ENCODE peak calls at places on chromosomes 12 and 14, in five cellular contexts. E is GM23338, X is AG04450, B is DND-41, F is cardiac muscle cell. D is an unnamed sample. For H3K27me3, the result is how much of the 10 kb centered on the place peaks cover.

GRCh38 chr14:47040490-47040889 is 388.9 kb upstream of the RPL10L start:
- DNase-seq in E (peak), X (no peak), B (no peak), F (no peak), D (no peak)

GRCh38 chr12:7304456-7304855 is 584 bp downstream of the ACSM4 start:
- DNase-seq in E (no peak), X (no peak), B (no peak), F (peak), D (no peak)

GRCh38 chr12:105951732-105952131 is 187.0 kb downstream of the NUAK1 start:
- DNase-seq in E (no peak), X (no peak), B (no peak), F (no peak), D (no peak)

GRCh38 chr14:78519863-78520262 is 349.7 kb downstream of the NRXN3 start:
- DNase-seq in E (peak), X (no peak), B (peak), F (peak), D (no peak)

GRCh38 chr14:35963209-35963608 is 137.1 kb downstream of the BRMS1L start:
- DNase-seq in E (peak), X (no peak), B (no peak), F (no peak), D (no peak)

GRCh38 chr12:103969391-103969790 is 3.7 kb downstream of the TDG start:
- DNase-seq in E (no peak), X (no peak), B (no peak), F (no peak), D (no peak)

GRCh38 chr12:8692573-8692972 is 5.2 kb upstream of the RIMKLB start:
- DNase-seq in E (peak), X (no peak), B (peak), F (peak), D (no peak)

GRCh38 chr14:36660736-36661505 is 739 bp upstream of the PAX9 start:
- DNase-seq in E (peak), X (no peak), B (no peak), F (no peak), D (no peak)

GRCh38 chr12:30914986-30915591 is 11.5 kb upstream of the TSPAN11 start:
- DNase-seq in E (no peak), X (no peak), B (no peak), F (no peak), D (no peak)

GRCh38 chr12:46124132-46124847 is 133.9 kb upstream of the SCAF11 start:
- DNase-seq in E (no peak), X (no peak), B (no peak), F (no peak), D (no peak)

GRCh38 chr12:39240144-39240486 is 202.8 kb downstream of the KIF21A start:
- DNase-seq in E (no peak), X (no peak), B (no peak), F (no peak), D (no peak)

GRCh38 chr14:98711453-98711852 is 560.5 kb downstream of the BCL11B start:
- DNase-seq in E (no peak), X (no peak), B (peak), F (no peak), D (no peak)

GRCh38 chr14:34078117-34078743 is 127.4 kb upstream of the EGLN3 start:
- DNase-seq in E (no peak), X (no peak), B (no peak), F (no peak), D (no peak)

GRCh38 chr12:108616941-108617858 is 16.5 kb downstream of the SELPLG start:
- DNase-seq in E (no peak), X (no peak), B (peak), F (no peak), D (peak)

GRCh38 chr14:87049886-87050820 is 942.8 kb downstream of the GALC start:
- DNase-seq in E (peak), X (peak), B (peak), F (peak), D (no peak)

GRCh38 chr12:121719926-121720414 is 7.4 kb downstream of the TMEM120B start:
- DNase-seq in E (no peak), X (peak), B (no peak), F (peak), D (no peak)

GRCh38 chr14:102554835-102555819 is 37.3 kb upstream of the RCOR1 start:
- DNase-seq in E (peak), X (no peak), B (peak), F (peak), D (peak)

GRCh38 chr12:30484658-30485057 is 211.0 kb downstream of the IPO8 start:
- DNase-seq in E (no peak), X (no peak), B (no peak), F (no peak), D (no peak)

GRCh38 chr12:39348523-39348922 is 94.4 kb downstream of the KIF21A start:
- DNase-seq in E (no peak), X (no peak), B (no peak), F (no peak), D (no peak)

GRCh38 chr14:102279688-102280348 is 25.1 kb downstream of the MOK start:
- DNase-seq in E (peak), X (peak), B (no peak), F (peak), D (no peak)

GRCh38 chr14:81390706-81391105 is 9.4 kb downstream of the STON2 start:
- DNase-seq in E (no peak), X (no peak), B (no peak), F (peak), D (no peak)

GRCh38 chr14:100738269-100738691 is 11.6 kb downstream of the DLK1 start:
- DNase-seq in E (no peak), X (no peak), B (no peak), F (no peak), D (no peak)

GRCh38 chr12:42468341-42468821 is 121.2 kb downstream of the PRICKLE1 start:
- DNase-seq in E (no peak), X (no peak), B (no peak), F (peak), D (no peak)

GRCh38 chr12:68189766-68190700 is 30.5 kb upstream of the IFNG start:
- DNase-seq in E (no peak), X (no peak), B (peak), F (peak), D (peak)

GRCh38 chr12:42222724-42223123 is 15.3 kb downstream of the YAF2 start:
- DNase-seq in E (no peak), X (no peak), B (no peak), F (no peak), D (no peak)

GRCh38 chr14:89164168-89165074 is 252.6 kb downstream of the FOXN3 start:
- DNase-seq in E (no peak), X (no peak), B (no peak), F (no peak), D (no peak)

GRCh38 chr14:52175982-52176502 is 91.5 kb upstream of the PTGDR start:
- DNase-seq in E (no peak), X (no peak), B (peak), F (no peak), D (peak)

GRCh38 chr14:92652413-92653151 is 95.8 kb downstream of the LGMN start:
- DNase-seq in E (no peak), X (no peak), B (no peak), F (no peak), D (no peak)

GRCh38 chr12:128976120-128976519 is 122.8 kb downstream of the GLT1D1 start:
- DNase-seq in E (peak), X (no peak), B (peak), F (no peak), D (peak)

GRCh38 chr12:127162902-127163301 is 1104.1 kb upstream of the TMEM132C start:
- DNase-seq in E (no peak), X (no peak), B (no peak), F (peak), D (peak)

GRCh38 chr14:55053018-55053417 is 1.6 kb downstream of the MAPK1IP1L start:
- DNase-seq in E (no peak), X (no peak), B (no peak), F (no peak), D (no peak)

GRCh38 chr14:55052259-55052930 is 948 bp downstream of the MAPK1IP1L start:
- DNase-seq in E (peak), X (no peak), B (no peak), F (peak), D (no peak)

GRCh38 chr14:55053500-55053899 is 2.1 kb downstream of the MAPK1IP1L start:
- DNase-seq in E (no peak), X (no peak), B (no peak), F (no peak), D (no peak)

GRCh38 chr14:55051426-55052258 is at the start of gene MAPK1IP1L:
- DNase-seq in E (peak), X (peak), B (peak), F (peak), D (peak)

DNA sequence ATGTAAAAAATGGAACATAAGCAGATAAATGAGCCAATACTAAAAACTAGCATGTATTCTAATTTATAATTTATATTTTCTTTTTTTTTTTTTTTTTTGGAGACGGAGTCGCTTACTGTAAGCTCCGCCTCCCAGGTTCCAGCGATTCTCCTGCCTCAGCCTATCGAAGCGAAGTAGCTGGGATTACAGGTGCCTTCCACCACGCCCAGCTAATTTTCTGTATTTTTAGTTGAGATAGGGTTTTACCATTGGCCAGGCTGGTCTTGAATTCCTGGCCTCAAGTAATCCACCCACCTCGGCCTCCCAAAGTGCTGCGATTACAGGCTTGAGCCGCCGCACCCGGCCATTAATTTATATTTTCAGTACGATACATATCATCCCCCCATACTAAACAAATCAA is 2.7 kb downstream of the MAPK1IP1L start:
- DNase-seq in E (peak), X (no peak), B (no peak), F (no peak), D (no peak)
- H3K27me3 ChIP-seq in E (under half), X (under half), B (under half), F (under half), D (under half)

GRCh38 chr14:68662395-68662794 is 130.5 kb downstream of the ZFP36L1 start:
- DNase-seq in E (no peak), X (no peak), B (no peak), F (no peak), D (no peak)

GRCh38 chr14:68665116-68665515 is 127.8 kb downstream of the ZFP36L1 start:
- DNase-seq in E (no peak), X (no peak), B (no peak), F (peak), D (no peak)

GRCh38 chr14:68665792-68666195 is 127.1 kb downstream of the ZFP36L1 start:
- DNase-seq in E (no peak), X (no peak), B (no peak), F (no peak), D (no peak)

GRCh38 chr14:68663385-68664076 is 129.3 kb downstream of the ZFP36L1 start:
- DNase-seq in E (no peak), X (no peak), B (peak), F (peak), D (no peak)

GRCh38 chr14:68664225-68664681 is 128.6 kb downstream of the ZFP36L1 start:
- DNase-seq in E (no peak), X (no peak), B (no peak), F (no peak), D (no peak)
- H3K27ac ChIP-seq in E (no peak), X (no peak), B (no peak), F (peak), D (no peak)

GRCh38 chr12:117363953-117364486 is 2.6 kb upstream of the NOS1 start:
- DNase-seq in E (peak), X (no peak), B (no peak), F (no peak), D (no peak)
- TF ChIP-seq CTCF in E (peak), X (no peak), B (no peak), F (no peak), D (no peak)

DNA sequence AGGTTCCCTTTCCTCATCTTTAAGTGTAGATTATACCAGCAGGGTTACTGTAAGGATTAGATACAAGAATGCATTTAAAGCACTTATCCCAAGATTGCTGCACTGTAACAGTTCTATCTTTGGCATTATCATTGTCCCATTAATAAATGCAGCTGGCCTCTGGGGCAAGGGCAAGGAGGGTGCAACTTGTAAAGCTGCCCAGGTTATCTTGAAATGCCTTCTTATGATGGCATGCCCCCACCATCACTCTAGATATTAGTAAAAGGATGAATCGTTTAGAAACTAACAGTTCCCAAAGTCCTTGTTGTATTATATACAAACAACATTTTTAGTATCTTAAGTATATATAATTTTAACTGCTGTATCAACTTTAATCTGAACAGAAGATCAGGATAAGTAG is 6.8 kb downstream of the LTA4H start:
- DNase-seq in E (no peak), X (no peak), B (no peak), F (no peak), D (no peak)
- H3K27me3 ChIP-seq in E (under half), X (under half), B (under half), F (under half), D (under half)

DNA sequence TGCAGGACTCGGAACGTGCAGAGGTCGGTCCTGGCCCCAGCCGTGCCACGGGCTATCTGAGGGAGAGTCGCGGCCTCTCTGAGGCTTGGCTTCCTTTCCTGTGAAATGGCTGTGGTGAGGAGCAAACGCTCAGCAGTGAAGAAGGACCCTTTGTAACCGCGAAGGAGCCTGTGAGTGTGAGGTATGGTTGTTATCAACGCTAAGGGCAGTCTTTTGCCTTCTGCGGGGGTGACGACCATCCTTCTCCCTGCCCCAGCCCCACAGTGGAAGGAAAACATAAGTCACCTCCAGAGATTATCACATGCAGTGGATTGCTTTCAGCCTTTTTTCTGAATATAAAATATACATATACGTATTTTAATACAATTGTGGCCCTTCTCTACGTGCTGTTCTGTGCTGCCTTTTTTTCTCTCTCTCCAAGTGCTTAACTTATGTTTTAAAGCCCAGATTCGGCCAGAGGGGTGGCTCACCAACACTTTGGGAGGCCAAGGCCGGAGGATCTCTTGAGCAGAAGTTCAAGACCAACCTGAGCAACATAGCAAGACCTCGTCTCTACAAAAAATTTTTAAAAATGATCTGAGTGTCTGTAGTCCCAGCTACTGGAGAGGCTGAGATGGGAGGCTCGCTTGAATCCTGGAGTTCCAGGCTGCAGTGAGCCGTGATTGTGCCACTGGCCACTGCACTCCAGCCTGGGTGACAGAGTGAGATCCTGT is 17.4 kb downstream of the TAMALIN start:
- DNase-seq in E (no peak), X (no peak), B (no peak), F (no peak), D (no peak)
- H3K27ac ChIP-seq in E (no peak), X (no peak), B (peak), F (no peak), D (peak)

GRCh38 chr14:68676511-68676943 is 116.3 kb downstream of the ZFP36L1 start:
- DNase-seq in E (no peak), X (no peak), B (no peak), F (no peak), D (no peak)
- TF ChIP-seq CTCF in E (no peak), X (no peak), B (no peak), F (no peak), D (no peak)

D was measured in CD4-positive, alpha-beta T cell.